ENCODE peak calls at places on chromosome 21, in seven cellular contexts. T is cardiac muscle cell; M is fibroblast of pulmonary artery; Y is Peyer's patch; L is CD8-positive, alpha-beta T cell; R is psoas muscle; X is AG10803. N is an unnamed sample.

GRCh38 chr21:15682977-15683376 is 46.8 kb upstream of the USP25 start:
- DNase-seq in T (peak; percentile 58), M (peak; percentile 79), Y (no peak), L (no peak), R (no peak), X (peak; percentile 56), N (no peak)

GRCh38 chr21:14366998-14367397 is 15.9 kb downstream of the HSPA13 start:
- DNase-seq in T (no peak), M (no peak), Y (no peak), L (no peak), R (no peak), X (no peak), N (no peak)

GRCh38 chr21:35254006-35254751 is 205.1 kb upstream of the RUNX1 start:
- DNase-seq in T (peak; percentile 88), M (peak; percentile 92), Y (no peak), L (no peak), R (peak; percentile 50), X (peak; percentile 95), N (no peak)

GRCh38 chr21:23968722-23969647 is 1638.3 kb downstream of the MRPL39 start:
- DNase-seq in T (no peak), M (peak; percentile 26), Y (peak; percentile 87), L (peak; percentile 79), R (no peak), X (no peak), N (peak; percentile 35)

GRCh38 chr21:35677298-35677841 is 383.0 kb downstream of the SETD4 start:
- DNase-seq in T (no peak), M (no peak), Y (no peak), L (no peak), R (no peak), X (no peak), N (no peak)

GRCh38 chr21:42699196-42699595 is 45.8 kb downstream of the PDE9A start:
- DNase-seq in T (no peak), M (no peak), Y (no peak), L (no peak), R (no peak), X (no peak), N (no peak)

GRCh38 chr21:45228171-45228641 is 59.5 kb downstream of the POFUT2 start:
- DNase-seq in T (peak; percentile 94), M (peak; percentile 94), Y (no peak), L (peak; percentile 73), R (no peak), X (peak; percentile 98), N (no peak)

GRCh38 chr21:28516996-28517592 is 475.6 kb downstream of the LTN1 start:
- DNase-seq in T (peak; percentile 67), M (peak; percentile 57), Y (peak; percentile 82), L (peak; percentile 71), R (peak; percentile 69), X (no peak), N (peak; percentile 27)

GRCh38 chr21:44962481-44962966 is 22.7 kb downstream of the SLX9 start:
- DNase-seq in T (peak; percentile 98), M (peak; percentile 99), Y (no peak), L (no peak), R (peak; percentile 36), X (peak; percentile 98), N (no peak)

GRCh38 chr21:43323244-43324005 is 103.5 kb downstream of the SIK1 start:
- DNase-seq in T (no peak), M (no peak), Y (no peak), L (no peak), R (peak; percentile 88), X (peak; percentile 17), N (no peak)

GRCh38 chr21:42248783-42249597 is 30.1 kb downstream of the ABCG1 start:
- DNase-seq in T (no peak), M (no peak), Y (no peak), L (no peak), R (peak; percentile 23), X (no peak), N (peak; percentile 77)

GRCh38 chr21:14602418-14602987 is 56.4 kb upstream of the SAMSN1 start:
- DNase-seq in T (no peak), M (no peak), Y (peak; percentile 53), L (no peak), R (no peak), X (no peak), N (peak; percentile 7)

GRCh38 chr21:43775795-43776430 is at the start of gene CSTB:
- DNase-seq in T (peak; percentile 68), M (peak; percentile 60), Y (peak; percentile 91), L (peak; percentile 92), R (peak; percentile 93), X (peak; percentile 62), N (peak; percentile 93)

GRCh38 chr21:44985441-44986401 is 45.9 kb downstream of the SLX9 start:
- DNase-seq in T (no peak), M (no peak), Y (no peak), L (no peak), R (peak; percentile 51), X (no peak), N (no peak)

GRCh38 chr21:14901482-14901958 is 163.3 kb downstream of the NRIP1 start:
- DNase-seq in T (peak; percentile 54), M (no peak), Y (no peak), L (no peak), R (no peak), X (peak; percentile 63), N (peak; percentile 28)

GRCh38 chr21:25506887-25507286 is 100.4 kb downstream of the MRPL39 start:
- DNase-seq in T (no peak), M (peak; percentile 6), Y (no peak), L (no peak), R (no peak), X (peak; percentile 50), N (no peak)

GRCh38 chr21:25506268-25506667 is 101.0 kb downstream of the MRPL39 start:
- DNase-seq in T (no peak), M (no peak), Y (no peak), L (no peak), R (no peak), X (no peak), N (no peak)

GRCh38 chr21:25509862-25510261 is 97.4 kb downstream of the MRPL39 start:
- DNase-seq in T (no peak), M (no peak), Y (no peak), L (no peak), R (no peak), X (no peak), N (peak; percentile 26)

GRCh38 chr21:25508364-25508763 is 98.9 kb downstream of the MRPL39 start:
- DNase-seq in T (no peak), M (no peak), Y (no peak), L (no peak), R (no peak), X (no peak), N (no peak)

DNA sequence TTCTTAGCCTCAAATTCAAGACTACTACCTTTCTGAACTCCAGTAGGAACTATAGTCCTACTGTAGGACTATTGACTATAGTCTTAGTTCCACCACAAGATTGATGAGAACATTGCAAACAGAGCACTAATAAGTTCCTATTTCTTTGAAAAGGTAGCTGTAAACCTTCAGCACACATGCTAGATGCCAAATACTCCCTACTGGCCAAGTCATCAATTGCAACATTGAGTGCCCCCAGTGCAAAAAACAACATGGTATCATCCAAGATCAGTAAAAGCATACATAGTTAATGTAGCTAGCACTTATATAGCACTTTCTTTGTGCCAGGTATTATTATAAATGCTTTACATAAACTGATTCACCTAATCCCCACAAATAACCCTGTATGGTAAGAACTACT is 99.8 kb downstream of the MRPL39 start:
- DNase-seq in T (no peak), M (no peak), Y (no peak), L (no peak), R (no peak), X (no peak), N (no peak)
- TF ChIP-seq CTCF in T (no peak), M (no peak), Y (no peak), L (no peak), R (no peak), X (peak; percentile 20), N (peak; percentile 47)

DNA sequence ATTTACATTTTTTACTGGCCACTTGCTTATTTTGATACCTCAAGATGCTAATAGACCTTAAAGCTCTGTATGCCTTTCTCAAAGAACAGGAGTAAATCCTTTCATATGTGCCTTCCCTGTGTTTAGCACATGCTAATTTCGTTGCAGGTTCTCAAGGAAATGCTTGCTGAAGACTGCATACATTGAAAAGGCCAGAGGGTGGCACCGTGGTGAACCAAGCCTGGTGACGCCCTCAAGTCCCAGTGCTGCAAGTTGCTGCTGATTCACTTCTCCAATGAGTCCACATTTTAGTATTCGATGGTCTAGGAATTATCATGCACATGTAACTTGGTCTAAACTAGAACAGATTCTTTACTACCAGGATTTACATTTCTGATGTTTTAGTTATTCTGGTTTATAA is 94.1 kb downstream of the CLDN17 start:
- DNase-seq in T (peak; percentile 50), M (peak; percentile 44), Y (peak; percentile 48), L (no peak), R (no peak), X (peak; percentile 8), N (no peak)
- TF ChIP-seq CTCF in T (peak; percentile 32), M (peak; percentile 29), Y (no peak), L (no peak), R (no peak), X (peak; percentile 21), N (no peak)

DNA sequence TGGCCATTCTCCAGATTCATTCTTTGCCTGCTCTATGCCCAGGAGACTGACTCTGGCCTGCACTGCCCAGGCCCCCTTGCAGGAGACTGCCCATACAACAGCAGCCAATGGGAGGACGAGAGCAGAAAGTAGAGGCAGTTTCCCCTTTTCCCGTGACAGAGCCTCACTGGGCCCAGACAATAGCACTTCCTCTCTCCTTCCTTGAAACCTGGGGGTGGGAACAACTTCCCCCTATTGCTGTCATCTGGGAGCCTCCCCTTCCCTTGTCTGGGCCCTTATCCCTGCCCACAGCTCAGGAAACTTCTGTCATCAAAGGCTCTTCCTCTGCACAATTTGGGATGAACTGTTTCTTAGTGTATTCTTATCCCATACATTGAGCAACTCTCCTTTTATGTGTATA is 60.8 kb upstream of the KCNJ15 start:
- DNase-seq in T (no peak), M (no peak), Y (no peak), L (no peak), R (no peak), X (no peak), N (no peak)
- TF ChIP-seq CTCF in T (no peak), M (no peak), Y (no peak), L (no peak), R (no peak), X (no peak), N (no peak)

GRCh38 chr21:33264561-33264960 is 1.6 kb upstream of the IL10RB start:
- DNase-seq in T (no peak), M (no peak), Y (no peak), L (no peak), R (no peak), X (no peak), N (no peak)

GRCh38 chr21:33266050-33266783 is at the start of gene IL10RB:
- DNase-seq in T (peak; percentile 62), M (peak; percentile 40), Y (peak; percentile 92), L (peak; percentile 85), R (peak; percentile 82), X (peak; percentile 44), N (peak; percentile 86)

GRCh38 chr21:33266784-33267135 is 593 bp downstream of the IL10RB start:
- DNase-seq in T (no peak), M (no peak), Y (peak; percentile 67), L (peak; percentile 73), R (no peak), X (no peak), N (peak; percentile 53)

GRCh38 chr21:33267250-33267649 is 1.1 kb downstream of the IL10RB start:
- DNase-seq in T (no peak), M (no peak), Y (no peak), L (no peak), R (no peak), X (no peak), N (no peak)

DNA sequence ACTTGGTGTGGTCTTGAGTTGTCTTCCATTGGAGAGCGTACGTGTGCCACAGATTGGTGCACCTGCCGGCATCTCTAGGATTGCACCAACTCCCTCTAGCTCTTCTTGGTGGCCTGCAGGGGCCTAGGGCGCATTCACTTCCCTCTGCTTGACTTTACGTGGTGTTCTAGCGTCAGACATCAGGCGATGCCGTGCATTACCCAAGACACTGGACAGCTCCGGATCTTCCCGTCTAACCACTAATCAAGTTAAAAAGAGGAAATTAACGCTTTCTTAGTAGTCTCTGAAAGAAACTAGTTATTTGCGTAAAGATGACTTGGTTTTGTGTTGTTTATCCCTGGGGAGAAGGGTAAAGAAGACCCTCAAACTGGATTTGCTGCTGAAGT is 510 bp upstream of the IL10RB start:
- DNase-seq in T (no peak), M (no peak), Y (peak; percentile 82), L (no peak), R (peak; percentile 65), X (no peak), N (peak; percentile 45)
- TF ChIP-seq CTCF in T (no peak), M (no peak), Y (no peak), L (no peak), R (no peak), X (no peak), N (no peak)

N was measured in GM13977.